ENCODE peak calls at places on chromosomes 3 and 15, in six cellular contexts. F is neural crest cell, C is IMR-90, L is upper lobe of left lung, A is dorsolateral prefrontal cortex, M is mucosa of descending colon. W is an unnamed sample.

GRCh38 chr15:82539690-82540054 is 585 bp downstream of the RPS17 start:
- DNase-seq in F (no peak), A (no peak), M (no peak), L (no peak), C (no peak), W (no peak)

GRCh38 chr3:59978979-59979378 is 929.2 kb upstream of the CFAP20DC start:
- DNase-seq in C (no peak), M (no peak), L (no peak), F (no peak), A (no peak), W (no peak)

GRCh38 chr3:27993061-27993460 is 248.4 kb upstream of the CMC1 start:
- DNase-seq in C (no peak), A (no peak), M (no peak), F (no peak), L (no peak), W (no peak)

GRCh38 chr3:124882749-124883148 is 4.4 kb downstream of the ITGB5 start:
- DNase-seq in A (no peak), F (no peak), M (no peak), C (peak), L (no peak), W (no peak)

GRCh38 chr3:181009225-181009624 is 19.7 kb upstream of the DNAJC19 start:
- DNase-seq in F (no peak), A (no peak), M (no peak), L (no peak), C (no peak), W (no peak)

GRCh38 chr3:41690766-41691563 is 270.9 kb downstream of the ULK4 start:
- DNase-seq in M (peak), C (no peak), F (no peak), L (no peak), A (no peak), W (no peak)

GRCh38 chr15:33851079-33851478 is 117.2 kb upstream of the CHRM5 start:
- DNase-seq in L (no peak), M (no peak), F (no peak), A (no peak), C (no peak), W (no peak)

GRCh38 chr3:57227204-57227929 is at the start of gene APPL1:
- DNase-seq in A (peak), C (peak), F (peak), L (peak), M (peak), W (peak)

GRCh38 chr15:65328506-65329297 is 24.2 kb downstream of the RNU5B-1 start:
- DNase-seq in M (no peak), A (peak), F (no peak), L (no peak), C (no peak), W (no peak)

GRCh38 chr3:111534701-111535100 is 7.3 kb upstream of the CD96 start:
- DNase-seq in L (no peak), C (peak), A (no peak), F (no peak), M (no peak), W (no peak)

GRCh38 chr15:65132841-65133549 is 613 bp downstream of the PDCD7 start:
- DNase-seq in C (peak), L (peak), F (peak), M (peak), A (no peak), W (no peak)

GRCh38 chr15:78934063-78935023 is 10.5 kb downstream of the CTSH start:
- DNase-seq in M (no peak), A (no peak), C (no peak), L (no peak), F (no peak), W (no peak)

GRCh38 chr3:78969483-78969882 is 798.3 kb downstream of the ROBO1 start:
- DNase-seq in F (no peak), L (no peak), A (no peak), M (no peak), C (peak), W (no peak)

GRCh38 chr3:21944251-21944650 is 193.2 kb upstream of the ZNF385D start:
- DNase-seq in C (no peak), L (no peak), F (peak), M (no peak), A (no peak), W (no peak)

GRCh38 chr3:129686941-129687340 is 80.5 kb upstream of the PLXND1 start:
- DNase-seq in C (no peak), F (no peak), M (no peak), A (no peak), L (peak), W (no peak)

GRCh38 chr15:75029378-75030022 is 6.1 kb downstream of the PPCDC start:
- DNase-seq in F (peak), A (peak), C (peak), L (peak), M (peak), W (peak)

GRCh38 chr15:76187151-76187550 is 124.1 kb downstream of the ETFA start:
- DNase-seq in M (no peak), L (no peak), C (no peak), F (no peak), A (no peak), W (no peak)

GRCh38 chr3:125078961-125079674 is 23.3 kb upstream of the HEG1 start:
- DNase-seq in M (no peak), L (no peak), F (no peak), C (peak), A (no peak), W (no peak)

DNA sequence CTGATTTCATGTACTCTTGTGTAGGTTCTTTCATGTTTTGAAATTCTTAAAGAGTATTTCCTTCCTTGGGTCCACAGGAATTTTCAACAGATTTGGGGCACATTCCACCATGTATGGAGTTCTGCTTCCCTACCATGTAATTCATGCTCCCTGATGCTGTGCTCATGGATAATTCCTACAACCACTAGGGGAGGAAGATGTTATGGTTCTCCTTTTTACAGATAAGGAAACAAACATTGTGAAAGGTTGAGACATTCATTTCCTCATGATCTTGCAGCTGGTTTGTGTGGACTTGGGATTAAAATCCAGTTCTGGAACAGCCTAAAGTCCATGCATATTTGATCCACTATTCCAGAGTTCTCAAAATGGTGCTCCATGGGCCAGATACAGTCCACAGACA is 174.9 kb upstream of the FRMD4B start:
- DNase-seq in L (no peak), A (no peak), M (no peak), C (no peak), F (no peak), W (no peak)
- TF ChIP-seq CTCF in L (no peak), A (no peak), M (no peak), C (no peak), F (no peak), W (no peak)

GRCh38 chr3:53812434-53812833 is 33.8 kb downstream of the CHDH start:
- DNase-seq in C (no peak), L (no peak), A (no peak), F (no peak), M (no peak), W (no peak)
- TF ChIP-seq CTCF in C (no peak), L (no peak), A (no peak), F (no peak), M (no peak), W (no peak)

GRCh38 chr15:48358229-48358641 is 27.0 kb downstream of the DUT start:
- DNase-seq in F (no peak), C (peak), L (no peak), M (no peak), A (no peak), W (no peak)
- TF ChIP-seq CTCF in F (peak), C (peak), L (peak), M (no peak), A (peak), W (no peak)

GRCh38 chr15:57015897-57016296 is 97.5 kb downstream of the TCF12 start:
- DNase-seq in A (no peak), F (no peak), C (peak), M (no peak), L (no peak), W (no peak)

GRCh38 chr15:57018151-57018550 is 99.7 kb downstream of the TCF12 start:
- DNase-seq in M (no peak), C (no peak), F (no peak), A (no peak), L (no peak), W (no peak)

GRCh38 chr15:57019496-57020160 is 101.2 kb downstream of the TCF12 start:
- DNase-seq in L (no peak), F (no peak), M (no peak), C (no peak), A (no peak), W (no peak)

GRCh38 chr15:57015360-57015759 is 96.9 kb downstream of the TCF12 start:
- DNase-seq in C (no peak), L (no peak), F (no peak), M (no peak), A (no peak), W (no peak)

DNA sequence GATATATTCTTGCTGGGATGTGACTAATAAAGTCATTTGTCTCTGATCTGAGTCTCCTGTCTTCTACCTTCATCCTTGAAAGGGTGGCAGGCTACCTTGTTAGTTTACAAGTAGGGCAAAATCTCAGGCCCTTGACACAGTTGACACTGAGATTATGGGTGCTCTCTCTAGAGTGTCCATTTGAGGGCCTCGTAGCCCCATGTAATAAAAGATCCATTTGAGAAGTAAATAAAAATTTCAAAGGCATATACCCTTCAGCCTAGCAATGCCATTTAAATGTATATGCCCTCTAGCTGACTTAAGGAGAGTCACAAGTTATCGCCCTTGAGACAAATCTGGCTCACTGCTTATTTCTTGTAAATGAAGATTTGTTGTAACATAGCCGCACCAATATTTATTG is 98.6 kb downstream of the TCF12 start:
- DNase-seq in A (no peak), M (no peak), C (peak), F (no peak), L (no peak), W (no peak)
- TF ChIP-seq CTCF in A (peak), M (no peak), C (peak), F (peak), L (no peak), W (no peak)

GRCh38 chr3:51585197-51585596 is 46.7 kb downstream of the RAD54L2 start:
- DNase-seq in A (no peak), F (no peak), L (no peak), C (no peak), M (no peak), W (no peak)

GRCh38 chr3:51588724-51589123 is 50.2 kb downstream of the RAD54L2 start:
- DNase-seq in L (no peak), M (no peak), C (no peak), A (no peak), F (no peak), W (no peak)

GRCh38 chr3:51591231-51591630 is 52.7 kb downstream of the RAD54L2 start:
- DNase-seq in A (no peak), C (peak), F (no peak), L (no peak), M (no peak), W (no peak)

GRCh38 chr3:51581529-51581928 is 43.0 kb downstream of the RAD54L2 start:
- DNase-seq in A (no peak), M (no peak), F (no peak), L (no peak), C (peak), W (no peak)

DNA sequence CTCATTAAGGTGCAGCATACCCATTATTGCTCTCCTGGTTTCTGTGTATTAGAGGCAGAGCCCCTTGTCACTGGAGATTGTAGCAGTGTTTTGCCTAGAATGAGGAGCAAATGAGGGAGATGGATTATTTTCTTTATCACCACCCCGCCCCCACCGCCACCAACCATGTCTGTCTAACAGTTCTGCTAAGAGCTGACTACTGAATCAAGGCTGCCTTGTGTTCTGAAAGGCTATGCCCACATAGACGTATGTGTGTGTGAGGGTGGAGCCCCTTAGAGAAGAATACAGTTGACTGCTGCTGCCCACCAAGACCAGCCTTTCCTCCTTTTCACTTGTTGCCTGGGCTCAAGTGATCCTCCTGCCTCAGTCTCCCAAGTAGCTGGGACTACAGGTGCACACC is 47.4 kb downstream of the RAD54L2 start:
- DNase-seq in C (no peak), M (no peak), A (no peak), F (no peak), L (no peak), W (no peak)
- TF ChIP-seq CTCF in C (no peak), M (no peak), A (no peak), F (no peak), L (no peak), W (no peak)

DNA sequence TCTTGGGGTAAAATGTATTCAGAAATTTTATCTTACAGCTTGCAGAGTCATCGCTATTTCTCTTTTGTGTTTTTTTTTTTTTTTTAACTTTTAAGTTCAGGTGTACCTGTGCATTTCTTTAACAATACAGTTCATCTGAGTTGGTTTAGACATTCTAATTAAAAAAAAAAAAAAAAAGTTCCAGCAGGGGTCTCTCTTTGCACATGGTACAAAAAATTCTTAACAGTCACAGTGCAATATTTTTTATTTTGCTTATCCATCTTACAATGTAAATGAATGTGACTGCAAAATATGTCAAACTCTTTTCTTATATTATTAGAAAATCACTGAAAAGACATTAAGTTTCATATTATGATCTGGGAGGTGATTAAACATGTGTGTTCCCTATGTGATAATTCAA is 47.5 kb upstream of the SLC9A9 start:
- DNase-seq in F (no peak), A (no peak), L (no peak), C (peak), M (no peak), W (no peak)
- TF ChIP-seq CTCF in F (peak), A (peak), L (no peak), C (peak), M (no peak), W (peak)

W was measured in activated B cell treated with CpG ODN at 0.5 μM for 24 hours.